ENCODE peak calls at places on chromosome 9, in six cellular contexts. One of them, this sample, is unnamed.

GRCh38 chr9:113376634-113377531 is at the start of gene HDHD3:
- DNase-seq in activated gamma-delta T cell treated with Interleukin-2 at 50 U/mL for 16 hours: peak; percentile 77
- DNase-seq in T follicular helper cell: peak; percentile 69
- DNase-seq in neuronal stem cell: peak; percentile 76
- DNase-seq in HEK293T: peak; percentile 94
- DNase-seq in spleen: peak; percentile 96
- DNase-seq in this sample: peak; percentile 70

GRCh38 chr9:114386886-114387677 is 700 bp downstream of the AKNA start:
- DNase-seq in activated gamma-delta T cell treated with Interleukin-2 at 50 U/mL for 16 hours: no peak
- DNase-seq in T follicular helper cell: no peak
- DNase-seq in neuronal stem cell: no peak
- DNase-seq in HEK293T: no peak
- DNase-seq in spleen: peak; percentile 89
- DNase-seq in this sample: peak; percentile 19

GRCh38 chr9:121122450-121123032 is 47.8 kb downstream of the CNTRL start:
- DNase-seq in activated gamma-delta T cell treated with Interleukin-2 at 50 U/mL for 16 hours: no peak
- DNase-seq in T follicular helper cell: no peak
- DNase-seq in neuronal stem cell: no peak
- DNase-seq in HEK293T: no peak
- DNase-seq in spleen: no peak
- DNase-seq in this sample: no peak

GRCh38 chr9:36325081-36325828 is 67.0 kb upstream of the GNE start:
- DNase-seq in activated gamma-delta T cell treated with Interleukin-2 at 50 U/mL for 16 hours: no peak
- DNase-seq in T follicular helper cell: no peak
- DNase-seq in neuronal stem cell: no peak
- DNase-seq in HEK293T: no peak
- DNase-seq in spleen: no peak
- DNase-seq in this sample: no peak

GRCh38 chr9:71506821-71507220 is 261.5 kb downstream of the CEMIP2 start:
- DNase-seq in activated gamma-delta T cell treated with Interleukin-2 at 50 U/mL for 16 hours: no peak
- DNase-seq in T follicular helper cell: no peak
- DNase-seq in neuronal stem cell: no peak
- DNase-seq in HEK293T: no peak
- DNase-seq in spleen: no peak
- DNase-seq in this sample: no peak

GRCh38 chr9:7510209-7510608 is 289.4 kb downstream of the DMAC1 start:
- DNase-seq in activated gamma-delta T cell treated with Interleukin-2 at 50 U/mL for 16 hours: no peak
- DNase-seq in T follicular helper cell: no peak
- DNase-seq in neuronal stem cell: no peak
- DNase-seq in HEK293T: no peak
- DNase-seq in spleen: no peak
- DNase-seq in this sample: no peak

GRCh38 chr9:8677725-8678124 is 878.1 kb upstream of the DMAC1 start:
- DNase-seq in activated gamma-delta T cell treated with Interleukin-2 at 50 U/mL for 16 hours: no peak
- DNase-seq in T follicular helper cell: no peak
- DNase-seq in neuronal stem cell: peak; percentile 4
- DNase-seq in HEK293T: no peak
- DNase-seq in spleen: no peak
- DNase-seq in this sample: no peak

GRCh38 chr9:120891255-120891954 is 14.4 kb upstream of the PHF19 start:
- DNase-seq in activated gamma-delta T cell treated with Interleukin-2 at 50 U/mL for 16 hours: peak; percentile 64
- DNase-seq in T follicular helper cell: peak; percentile 54
- DNase-seq in neuronal stem cell: no peak
- DNase-seq in HEK293T: no peak
- DNase-seq in spleen: no peak
- DNase-seq in this sample: peak; percentile 43

GRCh38 chr9:97751510-97751909 is 54.4 kb upstream of the XPA start:
- DNase-seq in activated gamma-delta T cell treated with Interleukin-2 at 50 U/mL for 16 hours: no peak
- DNase-seq in T follicular helper cell: no peak
- DNase-seq in neuronal stem cell: no peak
- DNase-seq in HEK293T: no peak
- DNase-seq in spleen: no peak
- DNase-seq in this sample: no peak

GRCh38 chr9:18543406-18543965 is 69.5 kb downstream of the ADAMTSL1 start:
- DNase-seq in activated gamma-delta T cell treated with Interleukin-2 at 50 U/mL for 16 hours: no peak
- DNase-seq in T follicular helper cell: no peak
- DNase-seq in neuronal stem cell: no peak
- DNase-seq in HEK293T: no peak
- DNase-seq in spleen: no peak
- DNase-seq in this sample: no peak

GRCh38 chr9:124869466-124869985 is 7.6 kb downstream of the ARPC5L start:
- DNase-seq in activated gamma-delta T cell treated with Interleukin-2 at 50 U/mL for 16 hours: peak; percentile 38
- DNase-seq in T follicular helper cell: no peak
- DNase-seq in neuronal stem cell: no peak
- DNase-seq in HEK293T: peak; percentile 35
- DNase-seq in spleen: peak; percentile 89
- DNase-seq in this sample: peak; percentile 32

GRCh38 chr9:14358523-14358922 is 44.6 kb upstream of the NFIB start:
- DNase-seq in activated gamma-delta T cell treated with Interleukin-2 at 50 U/mL for 16 hours: no peak
- DNase-seq in T follicular helper cell: no peak
- DNase-seq in neuronal stem cell: no peak
- DNase-seq in HEK293T: no peak
- DNase-seq in spleen: no peak
- DNase-seq in this sample: no peak

GRCh38 chr9:125932012-125932411 is 184.8 kb downstream of the PBX3 start:
- DNase-seq in activated gamma-delta T cell treated with Interleukin-2 at 50 U/mL for 16 hours: no peak
- DNase-seq in T follicular helper cell: no peak
- DNase-seq in neuronal stem cell: no peak
- DNase-seq in HEK293T: no peak
- DNase-seq in spleen: no peak
- DNase-seq in this sample: no peak